ENCODE peak calls at places on chromosomes 16 and 17, in eight cellular contexts. One of them, this sample, is unnamed.
A peak's percentile ranks its signal among the peaks of the same experiment; 100 is the strongest.

GRCh38 chr17:4953461-4953961 is 2.6 kb downstream of the ENO3 start:
- DNase-seq in lung: no peak
- DNase-seq in EL: peak; percentile 82
- DNase-seq in T follicular helper cell: no peak
- DNase-seq in T-helper 2 cell: no peak
- DNase-seq in T47D: no peak
- DNase-seq in Right ventricle myocardium inferior: no peak
- DNase-seq in C1 segment of cervical spinal cord: no peak
- DNase-seq in this sample: no peak

GRCh38 chr17:31494259-31495048 is 103.0 kb downstream of the RAB11FIP4 start:
- DNase-seq in Right ventricle myocardium inferior: no peak
- DNase-seq in T follicular helper cell: peak; percentile 52
- DNase-seq in C1 segment of cervical spinal cord: no peak
- DNase-seq in EL: no peak
- DNase-seq in lung: no peak
- DNase-seq in T-helper 2 cell: peak; percentile 70
- DNase-seq in T47D: no peak
- DNase-seq in this sample: no peak

GRCh38 chr17:71187145-71187878 is 933.5 kb upstream of the SOX9 start:
- DNase-seq in lung: no peak
- DNase-seq in T47D: no peak
- DNase-seq in Right ventricle myocardium inferior: peak; percentile 37
- DNase-seq in T follicular helper cell: no peak
- DNase-seq in T-helper 2 cell: no peak
- DNase-seq in EL: no peak
- DNase-seq in C1 segment of cervical spinal cord: no peak
- DNase-seq in this sample: no peak

GRCh38 chr17:7046127-7046724 is 2.3 kb upstream of the SLC16A11 start:
- DNase-seq in lung: peak; percentile 91
- DNase-seq in Right ventricle myocardium inferior: no peak
- DNase-seq in T follicular helper cell: no peak
- DNase-seq in T47D: peak; percentile 91
- DNase-seq in EL: no peak
- DNase-seq in C1 segment of cervical spinal cord: no peak
- DNase-seq in T-helper 2 cell: peak; percentile 27
- DNase-seq in this sample: no peak

GRCh38 chr17:9233761-9234160 is 212.5 kb downstream of the NTN1 start:
- DNase-seq in C1 segment of cervical spinal cord: no peak
- DNase-seq in T47D: no peak
- DNase-seq in lung: no peak
- DNase-seq in EL: no peak
- DNase-seq in Right ventricle myocardium inferior: peak; percentile 39
- DNase-seq in T-helper 2 cell: no peak
- DNase-seq in T follicular helper cell: no peak
- DNase-seq in this sample: no peak

GRCh38 chr17:60863892-60864673 is 186.4 kb downstream of the BCAS3 start:
- DNase-seq in T-helper 2 cell: no peak
- DNase-seq in lung: no peak
- DNase-seq in T follicular helper cell: no peak
- DNase-seq in T47D: no peak
- DNase-seq in C1 segment of cervical spinal cord: no peak
- DNase-seq in Right ventricle myocardium inferior: no peak
- DNase-seq in EL: peak; percentile 9
- DNase-seq in this sample: no peak

GRCh38 chr16:20136446-20136968 is 62.8 kb upstream of the GPR139 start:
- DNase-seq in T follicular helper cell: no peak
- DNase-seq in EL: no peak
- DNase-seq in T-helper 2 cell: no peak
- DNase-seq in T47D: no peak
- DNase-seq in Right ventricle myocardium inferior: no peak
- DNase-seq in C1 segment of cervical spinal cord: no peak
- DNase-seq in lung: no peak
- DNase-seq in this sample: no peak

GRCh38 chr17:73634629-73635028 is 9.6 kb downstream of the SDK2 start:
- DNase-seq in Right ventricle myocardium inferior: no peak
- DNase-seq in T47D: no peak
- DNase-seq in lung: no peak
- DNase-seq in C1 segment of cervical spinal cord: no peak
- DNase-seq in T follicular helper cell: no peak
- DNase-seq in T-helper 2 cell: no peak
- DNase-seq in EL: no peak
- DNase-seq in this sample: no peak

GRCh38 chr16:85686912-85687591 is 1.7 kb downstream of the GINS2 start:
- DNase-seq in T47D: no peak
- DNase-seq in Right ventricle myocardium inferior: no peak
- DNase-seq in EL: no peak
- DNase-seq in C1 segment of cervical spinal cord: no peak
- DNase-seq in lung: no peak
- DNase-seq in T follicular helper cell: no peak
- DNase-seq in T-helper 2 cell: no peak
- DNase-seq in this sample: no peak

GRCh38 chr17:35189291-35189690 is 4.9 kb downstream of the SLC35G3 start:
- DNase-seq in T follicular helper cell: no peak
- DNase-seq in lung: no peak
- DNase-seq in Right ventricle myocardium inferior: no peak
- DNase-seq in EL: peak; percentile 14
- DNase-seq in T47D: no peak
- DNase-seq in C1 segment of cervical spinal cord: no peak
- DNase-seq in T-helper 2 cell: no peak
- DNase-seq in this sample: no peak

GRCh38 chr17:71634376-71634775 is 486.4 kb upstream of the SOX9 start:
- DNase-seq in T-helper 2 cell: no peak
- DNase-seq in C1 segment of cervical spinal cord: no peak
- DNase-seq in Right ventricle myocardium inferior: no peak
- DNase-seq in lung: no peak
- DNase-seq in T follicular helper cell: no peak
- DNase-seq in EL: no peak
- DNase-seq in T47D: no peak
- DNase-seq in this sample: no peak

This sample was measured in esophagus muscularis mucosa.